ENCODE peak calls at places on chromosomes 1 and 21, in eight cellular contexts. One of them, this sample, is unnamed.

GRCh38 chr1:9805006-9805526 is 18.7 kb downstream of the CLSTN1 start:
- DNase-seq in NCI-H1092: no peak
- DNase-seq in left colon: no peak
- DNase-seq in body of pancreas: no peak
- DNase-seq in small intestine: no peak
- DNase-seq in SK-N-DZ: no peak
- DNase-seq in A549: no peak
- DNase-seq in CD4-positive, alpha-beta T cell: no peak
- DNase-seq in this sample: no peak

GRCh38 chr1:228852015-228852414 is 116.7 kb downstream of the RHOU start:
- DNase-seq in small intestine: peak
- DNase-seq in NCI-H1092: no peak
- DNase-seq in CD4-positive, alpha-beta T cell: no peak
- DNase-seq in left colon: peak
- DNase-seq in body of pancreas: no peak
- DNase-seq in SK-N-DZ: no peak
- DNase-seq in A549: no peak
- DNase-seq in this sample: no peak

GRCh38 chr1:3945222-3945621 is 45.1 kb upstream of the C1orf174 start:
- DNase-seq in CD4-positive, alpha-beta T cell: no peak
- DNase-seq in A549: no peak
- DNase-seq in SK-N-DZ: no peak
- DNase-seq in body of pancreas: no peak
- DNase-seq in small intestine: no peak
- DNase-seq in NCI-H1092: no peak
- DNase-seq in left colon: no peak
- DNase-seq in this sample: no peak

GRCh38 chr1:29236993-29237905 is 927 bp downstream of the PTPRU start:
- DNase-seq in small intestine: no peak
- DNase-seq in CD4-positive, alpha-beta T cell: no peak
- DNase-seq in body of pancreas: peak
- DNase-seq in A549: no peak
- DNase-seq in SK-N-DZ: no peak
- DNase-seq in NCI-H1092: no peak
- DNase-seq in left colon: peak
- DNase-seq in this sample: no peak

GRCh38 chr1:116919802-116920201 is 10.1 kb downstream of the PTGFRN start:
- DNase-seq in SK-N-DZ: no peak
- DNase-seq in CD4-positive, alpha-beta T cell: no peak
- DNase-seq in NCI-H1092: peak
- DNase-seq in body of pancreas: peak
- DNase-seq in small intestine: peak
- DNase-seq in A549: no peak
- DNase-seq in left colon: peak
- DNase-seq in this sample: no peak

GRCh38 chr1:66624412-66625060 is 90.6 kb downstream of the SGIP1 start:
- DNase-seq in CD4-positive, alpha-beta T cell: no peak
- DNase-seq in SK-N-DZ: no peak
- DNase-seq in small intestine: no peak
- DNase-seq in body of pancreas: no peak
- DNase-seq in left colon: no peak
- DNase-seq in A549: no peak
- DNase-seq in NCI-H1092: no peak
- DNase-seq in this sample: peak

GRCh38 chr1:6259491-6260362 is 1.2 kb downstream of the GPR153 start:
- DNase-seq in small intestine: peak
- DNase-seq in CD4-positive, alpha-beta T cell: peak
- DNase-seq in A549: peak
- DNase-seq in NCI-H1092: no peak
- DNase-seq in left colon: peak
- DNase-seq in body of pancreas: peak
- DNase-seq in SK-N-DZ: peak
- DNase-seq in this sample: no peak

GRCh38 chr21:41396452-41397107 is 29.5 kb upstream of the MX1 start:
- DNase-seq in left colon: peak
- DNase-seq in SK-N-DZ: no peak
- DNase-seq in CD4-positive, alpha-beta T cell: no peak
- DNase-seq in body of pancreas: peak
- DNase-seq in A549: no peak
- DNase-seq in NCI-H1092: no peak
- DNase-seq in small intestine: no peak
- DNase-seq in this sample: no peak

GRCh38 chr1:202034683-202035462 is 24.5 kb downstream of the ELF3 start:
- DNase-seq in CD4-positive, alpha-beta T cell: no peak
- DNase-seq in A549: peak
- DNase-seq in SK-N-DZ: peak
- DNase-seq in small intestine: peak
- DNase-seq in NCI-H1092: no peak
- DNase-seq in left colon: peak
- DNase-seq in body of pancreas: peak
- DNase-seq in this sample: no peak

GRCh38 chr1:109263234-109263596 is 13.9 kb downstream of the CELSR2 start:
- DNase-seq in NCI-H1092: no peak
- DNase-seq in SK-N-DZ: no peak
- DNase-seq in left colon: no peak
- DNase-seq in body of pancreas: no peak
- DNase-seq in CD4-positive, alpha-beta T cell: no peak
- DNase-seq in small intestine: no peak
- DNase-seq in A549: no peak
- DNase-seq in this sample: no peak

GRCh38 chr1:116853680-116854191 is 56.0 kb upstream of the PTGFRN start:
- DNase-seq in body of pancreas: peak
- DNase-seq in small intestine: peak
- DNase-seq in NCI-H1092: peak
- DNase-seq in A549: peak
- DNase-seq in SK-N-DZ: peak
- DNase-seq in left colon: peak
- DNase-seq in CD4-positive, alpha-beta T cell: no peak
- DNase-seq in this sample: peak

GRCh38 chr1:9823943-9824701 is at the start of gene CLSTN1:
- DNase-seq in SK-N-DZ: peak
- DNase-seq in NCI-H1092: peak
- DNase-seq in left colon: peak
- DNase-seq in small intestine: peak
- DNase-seq in A549: peak
- DNase-seq in body of pancreas: peak
- DNase-seq in CD4-positive, alpha-beta T cell: peak
- DNase-seq in this sample: peak

GRCh38 chr21:39611547-39612190 is 1.1 kb upstream of the B3GALT5 start:
- DNase-seq in left colon: no peak
- DNase-seq in CD4-positive, alpha-beta T cell: no peak
- DNase-seq in NCI-H1092: no peak
- DNase-seq in body of pancreas: peak
- DNase-seq in A549: no peak
- DNase-seq in small intestine: no peak
- DNase-seq in SK-N-DZ: no peak
- DNase-seq in this sample: no peak